ENCODE peak calls at places on chromosome 20, in four cellular contexts. N, S, Q and I are unnamed samples.

GRCh38 chr20:7980332-7981046 is 39.1 kb downstream of the TMX4 start:
- DNase-seq in N (peak; percentile 60), S (peak; percentile 58), Q (no peak), I (no peak)

GRCh38 chr20:52446421-52447231 is 255.0 kb upstream of the ZFP64 start:
- DNase-seq in S (no peak), N (peak; percentile 56), Q (no peak), I (no peak)

GRCh38 chr20:49283703-49284625 is 6.1 kb upstream of the ZNFX1 start:
- DNase-seq in S (peak; percentile 32), N (peak; percentile 48), Q (no peak), I (no peak)

GRCh38 chr20:47785900-47786762 is 850 bp upstream of the SULF2 start:
- DNase-seq in Q (no peak), S (peak; percentile 66), N (peak; percentile 60), I (no peak)

GRCh38 chr20:36688630-36689029 is 42.6 kb upstream of the SLA2 start:
- DNase-seq in S (no peak), N (no peak), Q (no peak), I (no peak)

GRCh38 chr20:16187956-16188616 is 385.2 kb downstream of the KIF16B start:
- DNase-seq in S (no peak), N (no peak), Q (no peak), I (no peak)

GRCh38 chr20:58010186-58010585 is 218.3 kb downstream of the ANKRD60 start:
- DNase-seq in N (no peak), S (no peak), Q (no peak), I (no peak)

GRCh38 chr20:32672315-32672981 is 1.3 kb downstream of the C20orf203 start:
- DNase-seq in N (no peak), S (no peak), Q (no peak), I (no peak)

GRCh38 chr20:46752639-46753235 is 43.3 kb downstream of the SLC2A10 start:
- DNase-seq in S (peak; percentile 67), N (peak; percentile 36), Q (peak; percentile 3), I (no peak)

GRCh38 chr20:44465001-44465560 is 10.6 kb upstream of the TTPAL start:
- DNase-seq in Q (no peak), S (no peak), N (no peak), I (no peak)

GRCh38 chr20:33291830-33292355 is 8.9 kb downstream of the BPIFB1 start:
- DNase-seq in Q (peak; percentile 53), N (no peak), S (peak; percentile 59), I (no peak)